ENCODE peak calls at places on chromosomes 4 and X, in eight cellular contexts. M is ovary; F is fibroblast of lung; Q is effector memory CD4-positive, alpha-beta T cell; R is AG04450; B is astrocyte; J is naive thymus-derived CD4-positive, alpha-beta T cell; H is tibial nerve. Y is an unnamed sample.

GRCh38 chrX:74421181-74422028 is at the start of gene SLC16A2:
- DNase-seq in Q (no peak), F (peak; percentile 80), J (no peak), R (peak; percentile 49), B (peak; percentile 76), H (peak; percentile 60), M (peak; percentile 82), Y (peak; percentile 44)

GRCh38 chr4:174873931-174874330 is 44.2 kb upstream of the ADAM29 start:
- DNase-seq in Q (no peak), R (no peak), J (no peak), B (no peak), F (no peak), H (no peak), M (no peak), Y (no peak)

GRCh38 chrX:96752776-96753175 is 68.1 kb downstream of the DIAPH2 start:
- DNase-seq in J (no peak), F (no peak), M (no peak), Q (no peak), H (no peak), R (no peak), B (peak; percentile 6), Y (no peak)

GRCh38 chr4:147136308-147136707 is 190.6 kb upstream of the TTC29 start:
- DNase-seq in Q (no peak), M (peak; percentile 53), H (no peak), J (no peak), F (peak; percentile 99), B (no peak), R (peak; percentile 61), Y (no peak)

GRCh38 chr4:115272185-115272584 is 158.8 kb upstream of the NDST4 start:
- DNase-seq in B (no peak), F (no peak), H (no peak), R (no peak), M (no peak), J (no peak), Q (no peak), Y (no peak)

GRCh38 chr4:75512336-75513211 is 1.6 kb downstream of the RCHY1 start:
- DNase-seq in J (no peak), R (no peak), M (no peak), Q (no peak), H (no peak), B (peak; percentile 81), F (peak; percentile 41), Y (no peak)

GRCh38 chrX:71941771-71942170 is 31.1 kb downstream of the NHSL2 start:
- DNase-seq in Q (no peak), H (no peak), F (peak; percentile 74), R (peak; percentile 23), B (peak; percentile 78), J (no peak), M (peak; percentile 72), Y (no peak)

GRCh38 chr4:15756361-15756861 is 21.7 kb upstream of the CD38 start:
- DNase-seq in Q (peak; percentile 56), J (peak; percentile 78), M (no peak), R (no peak), B (peak; percentile 75), F (peak; percentile 52), H (no peak), Y (peak; percentile 24)

GRCh38 chr4:71288875-71289274 is 49.9 kb upstream of the SLC4A4 start:
- DNase-seq in F (no peak), J (no peak), B (no peak), Q (no peak), M (no peak), R (no peak), H (no peak), Y (peak; percentile 56)

GRCh38 chr4:119510750-119511149 is 117.9 kb downstream of the PDE5A start:
- DNase-seq in J (no peak), H (no peak), M (no peak), Q (no peak), R (no peak), F (peak; percentile 63), B (peak; percentile 54), Y (no peak)

GRCh38 chr4:27270435-27270834 is 409.8 kb downstream of the STIM2 start:
- DNase-seq in J (no peak), H (no peak), F (no peak), R (no peak), Q (no peak), M (no peak), B (no peak), Y (no peak)

GRCh38 chr4:106297636-106298035 is 18.4 kb downstream of the TBCK start:
- DNase-seq in J (no peak), Q (no peak), M (no peak), B (no peak), R (no peak), F (no peak), H (no peak), Y (no peak)

GRCh38 chr4:122152699-122153328 is 683 bp downstream of the BLTP1 start:
- DNase-seq in R (no peak), M (peak; percentile 32), B (peak; percentile 25), J (no peak), H (peak; percentile 10), F (peak; percentile 33), Q (peak; percentile 3), Y (peak; percentile 54)

GRCh38 chr4:169278669-169279068 is 7.9 kb upstream of the SH3RF1 start:
- DNase-seq in R (no peak), J (no peak), Q (no peak), B (no peak), F (no peak), M (no peak), H (no peak), Y (no peak)

GRCh38 chrX:46260502-46260901 is 284.7 kb downstream of the ZNF674 start:
- DNase-seq in B (peak; percentile 34), J (no peak), R (no peak), M (no peak), H (no peak), Q (no peak), F (no peak), Y (no peak)

GRCh38 chr4:48585401-48585800 is 95.3 kb downstream of the ZAR1 start:
- DNase-seq in F (no peak), R (no peak), H (no peak), B (no peak), Q (no peak), M (no peak), J (no peak), Y (no peak)

GRCh38 chrX:102339312-102340298 is 92.6 kb downstream of the NXF2 start:
- DNase-seq in B (no peak), M (no peak), F (no peak), R (no peak), Q (peak; percentile 5), J (peak; percentile 8), H (no peak), Y (no peak)

GRCh38 chr4:2494992-2495391 is 26.1 kb downstream of the RNF4 start:
- DNase-seq in Q (no peak), F (peak; percentile 11), R (no peak), H (no peak), M (no peak), J (no peak), B (no peak), Y (no peak)

DNA sequence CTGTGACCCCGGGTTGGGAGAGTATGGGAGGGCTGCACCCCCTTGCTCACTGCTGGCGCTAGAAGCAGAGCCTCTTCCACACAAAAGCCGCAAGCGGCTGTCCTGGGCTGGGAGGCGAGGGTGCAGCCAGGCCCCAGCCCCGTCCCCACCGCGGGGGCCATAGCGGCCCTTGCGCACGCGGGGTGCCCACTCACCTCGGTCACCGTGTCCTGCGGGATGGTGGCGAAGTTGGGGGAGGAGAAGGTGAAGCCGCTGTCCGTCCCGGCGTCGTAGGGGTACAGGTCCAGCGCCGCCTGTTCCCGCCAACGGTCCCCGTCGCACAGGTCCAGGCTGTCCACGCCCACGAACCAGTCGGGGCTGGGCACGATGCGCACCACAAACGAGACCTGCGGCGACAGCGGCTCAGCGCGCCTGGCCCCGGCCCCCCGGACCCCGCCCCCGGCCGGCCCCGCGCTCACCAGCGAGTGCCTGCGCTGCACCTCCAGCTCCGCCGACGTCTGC is 1.5 kb downstream of the SPON2 start:
- DNase-seq in M (no peak), Q (no peak), J (no peak), H (no peak), F (no peak), R (no peak), B (no peak), Y (no peak)
- H3K4me3 ChIP-seq in M (peak overlapping the region; percentile 47), Q (peak overlapping the region; percentile 57), J (no peak overlapping the region), H (peak overlapping the region; percentile 20), F (peak overlapping the region; percentile 66), R (peak overlapping the region; percentile 62), B (no peak overlapping the region), Y (peak overlapping the region; percentile 30)

GRCh38 chr4:111977419-111977965 is 167.8 kb upstream of the FAM241A start:
- DNase-seq in J (no peak), H (no peak), M (no peak), Q (no peak), F (no peak), B (no peak), R (no peak), Y (peak; percentile 52)
- H3K27me3 ChIP-seq in J (no peaks in the 10 kb centered on the region), H (no peaks in the 10 kb centered on the region), M (no peaks in the 10 kb centered on the region), Q (no peaks in the 10 kb centered on the region), F (no peaks in the 10 kb centered on the region), B (no peaks in the 10 kb centered on the region), R (no peaks in the 10 kb centered on the region), Y (no peaks in the 10 kb centered on the region)

GRCh38 chr4:6107114-6107791 is 89.0 kb upstream of the C4orf50 start:
- DNase-seq in H (no peak), B (no peak), F (no peak), Q (no peak), J (no peak), R (no peak), M (no peak), Y (no peak)
- H3K27ac ChIP-seq in H (no peak overlapping the region), B (no peak overlapping the region), F (no peak overlapping the region), Q (no peak overlapping the region), J (no peak overlapping the region), R (no peak overlapping the region), M (no peak overlapping the region), Y (no peak overlapping the region)

DNA sequence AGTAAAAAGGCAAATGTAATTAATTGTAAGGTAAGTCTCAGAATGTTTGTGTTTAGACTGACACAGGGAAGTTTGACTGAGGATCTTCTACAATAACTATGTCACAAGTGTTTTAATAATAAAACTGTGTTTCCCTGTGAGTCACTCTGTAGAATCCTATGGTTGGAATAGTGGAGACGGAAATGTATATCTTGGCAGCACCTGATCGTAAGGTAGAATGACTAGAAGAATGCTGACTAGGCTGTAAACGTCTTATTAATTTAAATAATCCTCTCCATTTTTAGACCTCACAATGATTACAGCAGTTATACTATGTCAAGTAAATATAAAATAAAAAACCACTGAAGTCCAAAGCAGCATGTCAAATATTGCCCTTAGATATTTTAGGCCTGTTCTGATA is 266.0 kb downstream of the CCSER1 start:
- DNase-seq in M (no peak), F (no peak), R (no peak), J (no peak), H (no peak), B (no peak), Q (no peak), Y (no peak)
- H3K4me3 ChIP-seq in M (no peak overlapping the region), F (no peak overlapping the region), R (no peak overlapping the region), J (no peak overlapping the region), H (no peak overlapping the region), B (no peak overlapping the region), Q (no peak overlapping the region), Y (no peak overlapping the region)

DNA sequence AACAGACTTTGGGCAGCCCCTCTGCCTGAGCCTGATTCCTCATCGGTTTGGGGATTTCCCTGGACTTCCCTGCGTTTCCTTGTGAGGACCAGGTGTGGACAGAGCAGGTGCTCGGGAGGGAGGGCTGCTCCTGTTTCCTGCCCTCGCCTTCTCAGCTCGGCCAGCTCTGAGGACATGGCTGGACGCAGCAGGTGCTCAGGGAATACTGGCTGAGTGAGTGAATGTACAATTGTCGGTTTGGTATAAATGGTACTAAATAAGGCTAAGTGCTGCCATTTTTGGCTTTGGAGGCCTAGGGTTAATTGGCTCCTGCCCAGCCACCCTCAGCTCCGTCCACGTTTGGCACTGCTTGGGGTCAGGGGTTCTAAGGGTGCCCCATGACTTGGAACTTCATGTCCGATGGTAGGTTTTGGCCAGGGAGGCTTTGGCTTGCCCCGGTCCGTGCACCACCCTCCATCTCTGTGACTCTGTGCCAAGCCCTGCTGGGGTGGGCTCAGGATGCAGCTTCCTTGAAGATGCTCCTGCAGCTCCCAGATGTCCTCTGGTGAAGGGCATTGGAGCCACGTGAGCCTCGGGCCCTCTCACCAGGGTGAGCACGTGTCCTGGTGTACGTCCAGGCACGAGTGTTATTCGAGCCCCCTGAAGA is 45.0 kb upstream of the NKX1-1 start:
- DNase-seq in M (no peak), F (no peak), B (no peak), R (no peak), J (no peak), H (no peak), Q (no peak), Y (no peak)
- H3K27me3 ChIP-seq in M (no peaks in the 10 kb centered on the region), F (no peaks in the 10 kb centered on the region), B (no peaks in the 10 kb centered on the region), R (no peaks in the 10 kb centered on the region), J (no peaks in the 10 kb centered on the region), H (no peaks in the 10 kb centered on the region), Q (no peaks in the 10 kb centered on the region), Y (no peaks in the 10 kb centered on the region)

Y was measured in colonic mucosa.